ENCODE peak calls at places on chromosomes 13 and 19, in six cellular contexts. B, A, N, I, Z and O are unnamed samples.

GRCh38 chr13:74132768-74133656 is 1.2 kb downstream of the KLF12 start:
- DNase-seq in B (no peak), A (peak; percentile 55), N (no peak), I (no peak), Z (no peak), O (no peak)

GRCh38 chr13:113655358-113656014 is 2.5 kb downstream of the ATP4B start:
- DNase-seq in B (no peak), I (no peak), Z (no peak), N (no peak), A (no peak), O (no peak)

GRCh38 chr19:32859591-32859990 is 10.0 kb downstream of the SLC7A9 start:
- DNase-seq in I (no peak), N (no peak), B (no peak), A (no peak), Z (no peak), O (no peak)

GRCh38 chr13:72397265-72397664 is 330.2 kb downstream of the MZT1 start:
- DNase-seq in N (no peak), I (no peak), Z (no peak), A (no peak), B (no peak), O (no peak)

GRCh38 chr13:73922728-73923393 is 211.3 kb downstream of the KLF12 start:
- DNase-seq in A (no peak), N (no peak), I (no peak), B (no peak), Z (no peak), O (no peak)

GRCh38 chr19:54017266-54017665 is 25.8 kb downstream of the CACNG6 start:
- DNase-seq in N (no peak), Z (no peak), A (no peak), B (no peak), I (no peak), O (no peak)

GRCh38 chr19:21474671-21475181 is 30.7 kb upstream of the ZNF429 start:
- DNase-seq in B (peak; percentile 37), N (no peak), Z (no peak), I (no peak), A (no peak), O (no peak)

GRCh38 chr19:46134527-46134926 is 10.0 kb upstream of the IGFL3 start:
- DNase-seq in I (no peak), B (no peak), Z (no peak), N (no peak), A (no peak), O (no peak)

GRCh38 chr19:1830978-1831377 is 17.3 kb downstream of the REXO1 start:
- DNase-seq in A (no peak), Z (no peak), B (no peak), N (no peak), I (no peak), O (no peak)

GRCh38 chr13:40137400-40137799 is 481.9 kb downstream of the COG6 start:
- DNase-seq in Z (no peak), B (no peak), I (no peak), A (no peak), N (no peak), O (no peak)

GRCh38 chr13:44068737-44069136 is 189.0 kb downstream of the LACC1 start:
- DNase-seq in N (no peak), B (no peak), Z (no peak), A (no peak), I (no peak), O (no peak)

GRCh38 chr19:12945479-12946091 is at the start of gene RAD23A:
- DNase-seq in I (peak; percentile 94), A (peak; percentile 99), Z (peak; percentile 93), B (peak; percentile 87), N (peak; percentile 95), O (peak; percentile 89)

GRCh38 chr19:47035127-47035494 is 13.3 kb downstream of the TMEM160 start:
- DNase-seq in I (no peak), B (no peak), Z (no peak), N (peak; percentile 77), A (no peak), O (no peak)

GRCh38 chr13:56457535-56458200 is 683.0 kb upstream of the PRR20A start:
- DNase-seq in B (no peak), Z (no peak), I (no peak), N (no peak), A (no peak), O (no peak)

GRCh38 chr13:30341815-30342570 is 34.6 kb upstream of the KATNAL1 start:
- DNase-seq in N (no peak), A (no peak), B (no peak), I (no peak), Z (no peak), O (no peak)

GRCh38 chr19:53254451-53255341 is at the start of gene ZNF677:
- DNase-seq in A (peak; percentile 66), Z (no peak), N (peak; percentile 54), B (peak; percentile 59), I (no peak), O (no peak)

GRCh38 chr19:48391100-48392005 is at the start of gene KDELR1:
- DNase-seq in N (peak; percentile 91), B (peak; percentile 85), Z (peak; percentile 42), I (no peak), A (peak; percentile 97), O (peak; percentile 84)

GRCh38 chr19:10318807-10319426 is 3.1 kb upstream of the FDX2 start:
- DNase-seq in B (no peak), N (no peak), I (no peak), A (no peak), Z (no peak), O (no peak)

GRCh38 chr19:32767951-32768679 is 48.5 kb downstream of the TDRD12 start:
- DNase-seq in B (no peak), Z (no peak), N (no peak), A (no peak), I (no peak), O (no peak)

GRCh38 chr13:26541678-26542553 is 15.6 kb upstream of the WASF3 start:
- DNase-seq in I (no peak), B (no peak), A (no peak), N (no peak), Z (no peak), O (no peak)

GRCh38 chr19:44723952-44724319 is 24.6 kb upstream of the BCL3 start:
- DNase-seq in Z (peak; percentile 64), A (peak; percentile 93), I (peak; percentile 54), B (peak; percentile 74), N (peak; percentile 83), O (peak; percentile 74)

GRCh38 chr13:99689955-99690354 is 188.7 kb downstream of the TM9SF2 start:
- DNase-seq in A (no peak), B (no peak), N (no peak), Z (no peak), I (no peak), O (no peak)

GRCh38 chr19:28497887-28498286 is 715.1 kb downstream of the UQCRFS1 start:
- DNase-seq in I (no peak), B (no peak), Z (no peak), N (no peak), A (no peak), O (no peak)

GRCh38 chr19:8476524-8476923 is 25.9 kb downstream of the PRAM1 start:
- DNase-seq in N (no peak), I (no peak), A (no peak), B (no peak), Z (no peak), O (no peak)

GRCh38 chr13:75870397-75870801 is 234.3 kb downstream of the LMO7 start:
- DNase-seq in Z (no peak), N (peak; percentile 26), B (no peak), I (no peak), A (peak; percentile 62), O (no peak)

GRCh38 chr19:3492131-3492839 is 8.2 kb downstream of the DOHH start:
- DNase-seq in B (no peak), A (no peak), Z (no peak), I (no peak), N (no peak), O (no peak)

GRCh38 chr19:17125052-17125727 is 49.6 kb downstream of the MYO9B start:
- DNase-seq in I (peak; percentile 91), B (peak; percentile 56), A (no peak), N (no peak), Z (no peak), O (peak; percentile 61)

GRCh38 chr19:18542936-18543813 is at the start of gene FKBP8:
- DNase-seq in Z (peak; percentile 67), A (peak; percentile 97), N (peak; percentile 97), B (peak; percentile 99), I (no peak), O (peak; percentile 98)

GRCh38 chr19:18541992-18542935 is 1.1 kb downstream of the FKBP8 start:
- DNase-seq in B (no peak), I (no peak), Z (no peak), N (no peak), A (no peak), O (no peak)

GRCh38 chr19:18543814-18544475 is 572 bp upstream of the FKBP8 start:
- DNase-seq in B (peak; percentile 80), N (peak; percentile 97), Z (peak; percentile 23), I (peak; percentile 72), A (peak; percentile 74), O (peak; percentile 71)

GRCh38 chr19:18539372-18539771 is 4.0 kb downstream of the FKBP8 start:
- DNase-seq in B (no peak), Z (no peak), A (no peak), I (no peak), N (no peak), O (no peak)

DNA sequence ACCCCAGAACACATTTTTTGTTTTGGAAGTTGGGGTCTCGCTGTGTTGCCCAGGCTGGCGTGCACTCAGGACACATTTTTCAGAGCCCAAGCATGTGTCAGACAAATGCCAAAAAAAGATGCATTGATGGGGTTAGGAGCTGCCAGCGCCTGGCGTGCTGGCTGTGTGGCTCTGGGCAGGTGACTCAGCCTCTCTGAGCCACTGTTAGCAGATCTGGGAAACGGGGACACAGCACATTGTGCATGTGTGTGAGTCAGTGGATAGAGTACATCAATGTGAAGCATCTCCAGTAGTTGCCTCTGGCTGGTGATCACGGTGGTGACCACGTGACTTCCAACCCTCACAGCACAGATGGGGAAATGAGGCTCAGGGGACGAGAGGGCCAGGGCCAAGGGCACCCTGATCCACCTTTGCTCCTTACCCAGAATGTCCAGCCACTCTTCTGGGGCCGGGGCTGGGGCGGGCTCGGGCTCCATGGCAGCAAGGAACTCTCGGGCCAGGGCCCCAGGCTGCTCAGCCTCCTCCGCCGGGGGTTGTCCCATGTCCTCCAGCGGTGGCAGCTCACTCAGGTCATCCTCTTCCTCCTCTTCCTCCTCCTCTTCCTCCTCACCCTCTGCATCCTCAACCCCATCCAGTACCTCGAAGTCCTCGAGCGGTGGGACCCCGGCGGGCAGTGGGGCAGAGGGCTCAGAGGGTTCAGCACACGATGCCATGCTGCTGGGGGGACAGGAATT is 1.9 kb downstream of the FKBP8 start:
- DNase-seq in N (no peak), Z (no peak), B (no peak), A (no peak), I (no peak), O (no peak)
- TF ChIP-seq POLR2AphosphoS5 in N (no peak), Z (no peak), B (no peak), A (no peak), I (no peak), O (no peak)

GRCh38 chr13:33015275-33015674 is 948 bp upstream of the KL start:
- DNase-seq in N (no peak), Z (no peak), A (no peak), I (no peak), B (no peak), O (no peak)
- TF ChIP-seq POLR2A in N (no peak), Z (no peak), A (no peak), I (no peak), B (no peak), O (no peak)

GRCh38 chr19:30784850-30785459 is 412.8 kb downstream of the ZNF536 start:
- DNase-seq in B (peak; percentile 50), Z (peak; percentile 16), A (peak; percentile 89), N (peak; percentile 69), I (no peak), O (peak; percentile 24)
- TF ChIP-seq TAF1 in B (no peak), Z (no peak), A (no peak), N (no peak), I (no peak), O (no peak)

GRCh38 chr19:38665219-38665931 is 17.9 kb downstream of the ACTN4 start:
- DNase-seq in Z (no peak), I (no peak), B (no peak), A (no peak), N (no peak), O (no peak)
- TF ChIP-seq POLR2AphosphoS5 in Z (no peak), I (no peak), B (no peak), A (peak; percentile 15), N (no peak), O (no peak)